ENCODE peak calls at places on chromosomes 12 and 14, in five cellular contexts. C, P, V, Z and K are unnamed samples. For H3K4me1, the result is how much of the 10 kb centered on the place peaks cover.

GRCh38 chr12:95574030-95574429 is 22.8 kb upstream of the USP44 start:
- DNase-seq in V (no peak), P (no peak), C (no peak), Z (no peak), K (no peak)

GRCh38 chr12:53105256-53105655 is 2.0 kb downstream of the SOAT2 start:
- DNase-seq in Z (no peak), P (no peak), C (no peak), V (no peak), K (no peak)

GRCh38 chr14:75487155-75487671 is 35.1 kb upstream of the BATF start:
- DNase-seq in V (no peak), P (no peak), C (no peak), Z (no peak), K (peak)

GRCh38 chr12:104090685-104091084 is 26.4 kb downstream of the HCFC2 start:
- DNase-seq in C (no peak), P (no peak), V (no peak), Z (no peak), K (no peak)

GRCh38 chr12:22626429-22626828 is 1.5 kb downstream of the ETNK1 start:
- DNase-seq in P (no peak), V (no peak), Z (no peak), C (no peak), K (no peak)

GRCh38 chr12:117507547-117507946 is 146.1 kb upstream of the NOS1 start:
- DNase-seq in C (no peak), V (no peak), Z (no peak), P (no peak), K (no peak)

GRCh38 chr12:12720052-12720451 is 2.9 kb downstream of the CDKN1B start:
- DNase-seq in V (no peak), P (no peak), C (no peak), Z (no peak), K (peak)

GRCh38 chr12:81340910-81341309 is 263.0 kb downstream of the ACSS3 start:
- DNase-seq in C (no peak), P (no peak), V (no peak), Z (no peak), K (no peak)

GRCh38 chr14:106491851-106492250 is 965.5 kb downstream of the TMEM121 start:
- DNase-seq in V (no peak), P (no peak), C (no peak), Z (no peak), K (no peak)

GRCh38 chr12:130438243-130438620 is 100.5 kb downstream of the PIWIL1 start:
- DNase-seq in Z (no peak), C (no peak), P (no peak), V (no peak), K (no peak)

GRCh38 chr12:57296291-57296690 is 45.3 kb upstream of the STAC3 start:
- DNase-seq in P (no peak), V (no peak), Z (no peak), C (no peak), K (no peak)

GRCh38 chr12:118780939-118781338 is 200.4 kb upstream of the SRRM4 start:
- DNase-seq in V (no peak), P (no peak), C (no peak), Z (no peak), K (no peak)

GRCh38 chr12:114240288-114240687 is 165.7 kb downstream of the TBX5 start:
- DNase-seq in P (no peak), C (no peak), V (no peak), Z (no peak), K (no peak)

GRCh38 chr12:83224012-83224411 is 537.3 kb downstream of the TMTC2 start:
- DNase-seq in C (no peak), Z (no peak), V (no peak), P (no peak), K (no peak)

GRCh38 chr12:121921106-121921505 is 2.7 kb downstream of the CFAP251 start:
- DNase-seq in P (no peak), C (no peak), Z (no peak), V (no peak), K (no peak)

GRCh38 chr14:81797246-81797645 is 263.6 kb upstream of the SEL1L start:
- DNase-seq in P (no peak), V (no peak), C (no peak), Z (no peak), K (no peak)

GRCh38 chr12:89261982-89262381 is 90.3 kb downstream of the DUSP6 start:
- DNase-seq in P (no peak), Z (no peak), V (no peak), C (no peak), K (no peak)

GRCh38 chr12:6925543-6926279 is 2.0 kb upstream of the ATN1 start:
- DNase-seq in C (peak), V (peak), Z (no peak), P (peak), K (peak)

GRCh38 chr12:117900561-117900960 is 68.2 kb downstream of the KSR2 start:
- DNase-seq in V (no peak), Z (no peak), P (no peak), C (no peak), K (no peak)

GRCh38 chr14:78130356-78130755 is 39.8 kb upstream of the NRXN3 start:
- DNase-seq in V (no peak), Z (no peak), P (no peak), C (no peak), K (no peak)

GRCh38 chr12:131456301-131457027 is 254.4 kb upstream of the SFSWAP start:
- DNase-seq in V (no peak), P (no peak), C (no peak), Z (no peak), K (no peak)

GRCh38 chr12:29807125-29807524 is 23.4 kb upstream of the TMTC1 start:
- DNase-seq in Z (no peak), C (no peak), P (no peak), V (no peak), K (no peak)

GRCh38 chr14:91114079-91115065 is 499 bp downstream of the DGLUCY start:
- DNase-seq in V (no peak), C (peak), Z (peak), P (peak), K (peak)

GRCh38 chr14:105153331-105153731 is 15.2 kb downstream of the JAG2 start:
- DNase-seq in Z (no peak), P (peak), V (no peak), C (peak), K (no peak)

GRCh38 chr14:29528889-29529288 is 398.8 kb downstream of the PRKD1 start:
- DNase-seq in P (no peak), V (no peak), C (no peak), Z (no peak), K (no peak)

GRCh38 chr12:46207644-46208043 is 61.2 kb downstream of the SLC38A1 start:
- DNase-seq in C (no peak), P (no peak), Z (no peak), V (no peak), K (no peak)
- H3K4me1 ChIP-seq in C (under half), P (under half), Z (half or more), V (under half), K (under half)

DNA sequence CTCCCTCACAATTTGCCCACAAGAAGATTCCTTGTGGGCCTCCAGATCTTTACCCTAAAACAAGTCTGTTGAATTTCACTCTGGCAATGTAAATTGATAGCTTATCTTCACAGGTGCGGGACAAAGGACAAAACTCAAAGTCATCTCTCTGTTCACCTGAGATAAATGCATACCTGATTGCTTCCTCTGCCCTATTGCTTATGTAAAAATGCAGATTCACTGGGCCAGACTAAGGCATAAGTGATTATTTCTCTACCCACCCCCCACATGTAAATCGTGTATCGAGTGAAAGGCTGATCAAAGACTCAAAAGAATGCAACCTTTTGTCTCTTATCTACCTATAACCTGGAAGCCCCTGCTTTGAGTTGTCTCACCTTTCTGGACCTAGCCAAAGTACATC is 316.8 kb downstream of the SSPN start:
- DNase-seq in P (no peak), C (no peak), Z (no peak), V (no peak), K (no peak)
- H3K4me3 ChIP-seq in P (no peak), C (no peak), Z (no peak), V (no peak), K (no peak)

GRCh38 chr14:100252684-100253083 is 13.7 kb downstream of the YY1 start:
- DNase-seq in Z (no peak), P (no peak), C (no peak), V (no peak), K (no peak)

GRCh38 chr14:100261621-100262020 is 22.7 kb downstream of the YY1 start:
- DNase-seq in P (no peak), C (no peak), Z (no peak), V (no peak), K (no peak)

GRCh38 chr14:100250732-100251465 is 12.0 kb downstream of the YY1 start:
- DNase-seq in Z (no peak), V (no peak), C (no peak), P (no peak), K (no peak)

DNA sequence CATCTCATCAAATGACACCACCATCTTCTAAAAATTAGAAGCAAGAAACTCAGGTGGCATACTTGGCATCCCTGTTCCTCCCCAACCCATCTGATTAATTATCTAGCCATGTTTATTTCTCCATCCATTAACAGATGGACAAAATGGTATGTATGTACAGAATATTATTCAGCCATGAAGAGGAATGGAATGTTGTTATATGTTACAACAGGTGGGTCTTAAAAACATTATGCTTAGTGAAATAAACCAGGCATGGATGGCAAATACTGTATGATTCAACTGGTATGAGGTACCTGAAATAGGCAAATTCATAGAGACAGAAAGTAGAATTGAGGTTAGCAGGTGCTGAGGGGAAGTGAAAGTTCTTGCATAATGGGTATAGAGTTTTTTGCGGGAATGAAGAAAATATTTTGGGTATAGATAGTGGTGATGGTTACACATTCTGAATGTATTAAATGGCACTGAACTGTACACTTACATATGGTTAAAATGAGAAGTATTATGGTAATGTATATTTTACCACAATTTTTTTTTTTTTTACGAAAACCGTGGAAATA is 17.5 kb downstream of the YY1 start:
- DNase-seq in V (no peak), P (no peak), C (no peak), Z (no peak), K (no peak)
- H3K4me1 ChIP-seq in V (under half), P (under half), C (under half), Z (half or more), K (under half)

GRCh38 chr12:2183556-2184541 is 131.1 kb downstream of the CACNA1C start:
- DNase-seq in Z (no peak), P (no peak), V (no peak), C (no peak), K (no peak)
- H3K4me3 ChIP-seq in Z (no peak), P (no peak), V (no peak), C (peak), K (no peak)

GRCh38 chr12:124742111-124742510 is 121.6 kb downstream of the SCARB1 start:
- DNase-seq in Z (no peak), P (no peak), V (no peak), C (no peak), K (no peak)
- H3K4me1 ChIP-seq in Z (under half), P (under half), V (under half), C (under half), K (under half)

DNA sequence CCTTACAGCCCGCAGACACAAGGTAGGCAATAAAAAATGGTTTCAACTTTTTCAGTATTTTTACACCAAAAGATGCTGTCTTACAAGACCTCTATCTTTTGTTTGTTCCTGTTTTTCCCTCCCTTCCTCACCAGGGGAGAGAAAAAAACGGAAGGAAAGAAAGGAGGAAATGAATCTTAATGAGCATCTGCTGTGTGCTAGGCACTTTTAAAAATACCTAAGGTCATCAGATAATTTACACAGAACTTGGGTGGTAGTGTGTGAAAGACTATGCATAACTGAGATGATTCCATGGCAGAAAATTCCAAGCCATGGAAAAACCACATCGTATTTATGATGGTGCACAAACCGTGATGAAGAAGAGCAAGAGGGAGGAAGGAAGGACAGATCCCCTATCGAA is 121.2 kb downstream of the DIP2B start:
- DNase-seq in V (no peak), C (no peak), P (no peak), Z (no peak), K (no peak)
- H3K4me3 ChIP-seq in V (no peak), C (no peak), P (no peak), Z (no peak), K (no peak)